ENCODE peak calls at places on chromosomes 12 and 14, in four cellular contexts. C, E, R and F are unnamed samples.

GRCh38 chr12:104305349-104305748 is 1.8 kb downstream of the EID3 start:
- DNase-seq in C (no peak), E (no peak), R (no peak), F (no peak)

GRCh38 chr12:23028158-23028802 is 403.3 kb downstream of the ETNK1 start:
- DNase-seq in C (peak; percentile 12), E (no peak), R (no peak), F (no peak)

GRCh38 chr12:133057446-133057845 is 20.1 kb downstream of the ZNF84 start:
- DNase-seq in C (peak; percentile 2), E (no peak), R (no peak), F (no peak)

GRCh38 chr12:66321433-66321832 is 19.1 kb downstream of the HELB start:
- DNase-seq in C (peak; percentile 17), E (no peak), R (no peak), F (peak; percentile 20)

GRCh38 chr12:112973016-112973711 is 5.2 kb upstream of the OAS2 start:
- DNase-seq in C (no peak), E (no peak), R (no peak), F (no peak)

GRCh38 chr14:21428930-21429329 is 27.0 kb downstream of the CHD8 start:
- DNase-seq in C (no peak), E (no peak), R (no peak), F (no peak)

GRCh38 chr12:95859344-95859816 is 628 bp downstream of the SNRPF start:
- DNase-seq in C (peak; percentile 31), E (peak; percentile 21), R (no peak), F (no peak)

GRCh38 chr12:15613981-15614380 is 175.2 kb downstream of the EPS8 start:
- DNase-seq in C (no peak), E (no peak), R (no peak), F (no peak)

GRCh38 chr14:67571275-67571990 is 28.6 kb downstream of the PIGH start:
- DNase-seq in C (peak; percentile 44), E (peak; percentile 62), R (no peak), F (peak; percentile 54)

GRCh38 chr12:69500631-69501030 is 30.4 kb downstream of the FRS2 start:
- DNase-seq in C (peak; percentile 50), E (no peak), R (no peak), F (no peak)

GRCh38 chr14:50036211-50036610 is 80.2 kb downstream of the VCPKMT start:
- DNase-seq in C (no peak), E (no peak), R (no peak), F (no peak)

GRCh38 chr12:110546339-110546738 is 36.8 kb downstream of the PPTC7 start:
- DNase-seq in C (peak; percentile 94), E (no peak), R (no peak), F (peak; percentile 70)

GRCh38 chr12:8867786-8868185 is 45.4 kb downstream of the A2ML1 start:
- DNase-seq in C (no peak), E (no peak), R (no peak), F (no peak)

GRCh38 chr14:101068958-101069549 is 165.5 kb upstream of the RTL1 start:
- DNase-seq in C (no peak), E (no peak), R (no peak), F (peak; percentile 44)

GRCh38 chr12:6963741-6964446 is 6.6 kb downstream of the PHB2 start:
- DNase-seq in C (no peak), E (no peak), R (no peak), F (no peak)

GRCh38 chr14:96698846-96699543 is 98.2 kb upstream of the VRK1 start:
- DNase-seq in C (no peak), E (peak; percentile 47), R (peak; percentile 86), F (no peak)

GRCh38 chr14:20631821-20632389 is 9.6 kb downstream of the OR6S1 start:
- DNase-seq in C (peak; percentile 56), E (peak; percentile 29), R (no peak), F (peak; percentile 31)

GRCh38 chr12:122860052-122860853 is 25.0 kb downstream of the HIP1R start:
- DNase-seq in C (peak; percentile 75), E (peak; percentile 80), R (no peak), F (peak; percentile 63)

GRCh38 chr14:22070119-22070982 is 396.7 kb upstream of the OR4E1 start:
- DNase-seq in C (no peak), E (no peak), R (no peak), F (peak; percentile 22)

GRCh38 chr14:74946659-74947281 is 8.6 kb downstream of the PGF start:
- DNase-seq in C (no peak), E (peak; percentile 34), R (no peak), F (no peak)

GRCh38 chr14:72679106-72679505 is 214.8 kb downstream of the DPF3 start:
- DNase-seq in C (peak; percentile 52), E (no peak), R (no peak), F (peak; percentile 75)

GRCh38 chr14:94451091-94451751 is 1.4 kb downstream of the SERPINA11 start:
- DNase-seq in C (no peak), E (no peak), R (no peak), F (no peak)

GRCh38 chr12:105107176-105107496 is 395 bp upstream of the WASHC4 start:
- DNase-seq in C (peak; percentile 62), E (peak; percentile 49), R (no peak), F (no peak)

GRCh38 chr12:18747960-18748359 is 10.0 kb downstream of the CAPZA3 start:
- DNase-seq in C (peak; percentile 95), E (no peak), R (no peak), F (peak; percentile 4)

DNA sequence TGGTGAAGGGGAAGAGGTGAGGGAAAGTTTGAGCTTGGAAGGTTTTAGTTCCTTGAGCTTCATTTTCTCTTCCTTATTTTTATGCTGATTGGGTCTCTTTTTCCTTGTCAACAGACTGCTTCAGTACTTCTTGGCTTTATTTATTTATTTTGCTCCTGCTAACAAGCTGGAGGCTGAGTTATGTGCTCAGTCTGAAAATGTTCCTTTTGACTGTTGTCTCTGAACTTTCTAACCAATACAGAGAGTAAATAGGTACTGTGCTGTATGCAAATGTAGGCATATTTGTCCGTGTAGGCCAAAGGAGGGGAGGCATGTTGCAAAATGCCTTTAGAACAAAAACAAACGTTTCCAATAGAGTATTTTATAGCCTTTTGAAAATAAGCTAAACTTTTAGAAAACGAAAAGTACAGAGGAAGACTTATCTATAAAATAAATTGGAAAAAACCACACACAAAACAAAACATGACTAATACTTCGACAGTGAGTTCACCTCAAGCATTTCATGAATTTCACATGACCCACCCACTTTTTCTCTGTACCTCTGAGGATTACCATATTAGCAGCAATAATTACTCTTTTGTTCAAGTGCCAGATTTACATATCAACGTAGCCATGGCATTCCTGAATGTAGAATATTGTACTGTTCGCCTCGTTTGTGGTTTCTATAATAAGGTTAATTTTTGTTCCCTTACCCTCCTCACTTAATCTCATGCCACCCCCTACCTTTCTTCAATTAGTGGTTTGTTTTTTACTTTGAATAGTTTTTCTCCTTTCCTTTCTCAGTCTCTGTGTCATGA is 4.7 kb upstream of the CREBL2 start:
- DNase-seq in C (peak; percentile 65), E (no peak), R (peak; percentile 53), F (no peak)
- TF ChIP-seq FOS in C (no peak), E (no peak), R (no peak), F (no peak)

GRCh38 chr14:71319646-71320045 is 412.4 kb downstream of the PCNX1 start:
- DNase-seq in C (peak; percentile 36), E (no peak), R (no peak), F (no peak)
- H2AFZ ChIP-seq in C (peak overlapping the region; percentile 87), E (peak overlapping the region; percentile 54), R (peak overlapping the region; percentile 86), F (peak overlapping the region; percentile 87)

GRCh38 chr12:24133385-24133784 is 183.9 kb upstream of the SOX5 start:
- DNase-seq in C (no peak), E (no peak), R (peak; percentile 40), F (no peak)
- TF ChIP-seq FOS in C (no peak), E (no peak), R (no peak), F (no peak)

GRCh38 chr12:53978477-53979356 is 4.0 kb upstream of the HOTAIR start:
- DNase-seq in C (no peak), E (no peak), R (no peak), F (no peak)

GRCh38 chr12:53981652-53982565 is 3.0 kb upstream of the HOXC10 start:
- DNase-seq in C (no peak), E (no peak), R (no peak), F (no peak)

GRCh38 chr12:53977596-53978464 is 3.1 kb upstream of the HOTAIR start:
- DNase-seq in C (no peak), E (no peak), R (no peak), F (no peak)

GRCh38 chr12:53982616-53983579 is 2.0 kb upstream of the HOXC10 start:
- DNase-seq in C (no peak), E (no peak), R (no peak), F (no peak)

DNA sequence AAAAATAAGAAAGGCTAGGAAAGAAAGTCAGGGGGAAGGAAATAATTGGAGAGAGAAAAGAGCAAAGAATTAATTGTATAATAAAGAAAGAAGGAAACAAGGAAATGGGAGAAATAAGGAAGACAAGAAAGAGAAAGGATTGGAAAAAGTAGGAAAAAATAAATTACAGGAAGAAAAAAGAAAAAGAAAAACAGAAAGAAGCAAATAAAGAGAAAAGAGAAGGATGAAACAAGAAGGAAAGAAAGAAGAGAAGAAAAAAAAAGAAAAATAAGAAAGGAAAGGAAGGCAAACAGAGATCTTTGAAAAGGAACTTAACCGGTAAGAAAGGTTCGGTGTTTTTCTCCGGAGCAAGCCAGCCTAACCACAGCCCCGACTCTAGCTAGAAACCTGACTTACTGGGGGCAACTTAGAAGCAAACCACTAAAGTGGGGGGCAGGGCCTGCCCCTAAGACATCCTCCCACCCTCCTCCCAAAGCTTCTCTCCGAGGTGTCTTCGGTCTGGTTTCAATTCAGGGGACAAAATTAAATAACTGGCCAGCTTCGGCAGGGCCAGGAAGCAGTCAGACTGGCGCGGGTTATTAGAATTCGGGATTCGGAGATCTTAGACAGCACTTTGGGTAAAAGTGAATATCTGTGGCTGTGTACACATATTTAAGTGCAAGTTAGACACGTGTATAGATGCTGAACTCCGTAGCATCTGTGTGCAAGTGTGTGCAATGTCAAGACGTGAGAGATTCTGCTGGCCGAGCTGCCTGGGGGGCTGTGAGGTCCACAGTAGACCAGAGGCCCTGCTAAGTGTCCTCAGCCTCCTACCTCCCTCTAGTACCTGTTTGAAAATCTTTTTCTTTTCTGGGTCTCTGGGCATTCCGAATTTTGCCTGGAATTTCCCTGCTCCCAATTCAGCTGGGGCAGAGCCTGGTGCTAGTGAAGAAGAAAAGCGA is 4.2 kb upstream of the HOXC10 start:
- DNase-seq in C (no peak), E (no peak), R (no peak), F (no peak)
- H2AFZ ChIP-seq in C (no peak overlapping the region), E (peak overlapping the region; percentile 63), R (no peak overlapping the region), F (no peak overlapping the region)

DNA sequence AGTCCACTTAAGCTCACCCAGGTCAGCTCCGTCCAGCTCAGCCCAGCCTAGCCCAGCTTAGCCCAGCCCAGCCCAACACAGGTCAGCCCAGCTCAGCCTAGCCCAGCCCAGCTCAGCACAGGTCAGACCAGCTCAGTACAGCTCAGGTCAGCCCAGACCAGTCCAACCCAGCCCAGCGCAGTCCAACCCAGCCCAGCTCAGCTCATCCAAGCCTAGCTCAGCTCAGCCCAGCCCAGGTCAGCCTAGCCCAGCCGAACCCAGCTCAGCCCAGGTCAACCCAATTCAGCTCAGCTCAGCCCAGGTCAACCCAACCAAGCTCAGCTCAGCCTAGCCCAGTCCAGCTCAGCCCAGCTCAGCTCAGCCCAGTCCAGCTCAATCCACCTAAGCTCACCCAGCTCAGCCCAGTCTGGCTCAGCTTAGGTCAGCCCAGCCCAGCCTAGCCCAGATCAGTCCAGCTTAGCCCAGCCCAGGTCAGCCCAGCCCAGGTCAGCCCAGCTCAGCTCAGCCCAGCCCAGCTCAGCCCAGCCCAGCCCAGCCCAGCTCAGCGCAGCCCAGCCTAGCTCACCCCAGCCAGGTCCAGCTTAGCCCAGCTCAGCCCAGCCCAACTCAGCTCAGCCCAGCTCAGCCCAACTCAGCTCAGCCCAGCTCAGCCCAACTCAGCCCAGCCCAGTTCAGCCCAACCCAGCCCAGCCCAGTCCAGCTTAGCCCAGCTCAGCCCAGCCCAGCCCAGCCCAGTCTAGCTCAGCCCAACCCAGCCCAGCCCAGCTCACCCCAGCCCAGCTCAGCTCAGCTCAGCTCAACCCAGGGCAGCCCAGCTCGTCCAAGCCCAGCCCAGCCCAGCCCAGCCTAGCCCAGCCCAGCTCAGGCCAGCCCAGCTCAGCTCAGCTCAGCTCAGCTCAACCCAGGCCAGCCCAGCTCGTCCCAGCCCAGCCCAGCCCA is 184.0 kb downstream of the TMEM121 start:
- DNase-seq in C (no peak), E (no peak), R (no peak), F (no peak)
- TF ChIP-seq FOS in C (no peak), E (no peak), R (no peak), F (no peak)

GRCh38 chr12:120849765-120850164 is 54.4 kb downstream of the SPPL3 start:
- DNase-seq in C (peak; percentile 83), E (no peak), R (no peak), F (peak; percentile 90)
- H2AFZ ChIP-seq in C (no peak overlapping the region), E (no peak overlapping the region), R (no peak overlapping the region), F (no peak overlapping the region)